ENCODE peak calls at places on chromosomes 12 and 14, in eight cellular contexts. One of them, this sample, is unnamed.

GRCh38 chr12:5068623-5069022 is 24.9 kb downstream of the KCNA5 start:
- DNase-seq in epithelial cell of esophagus: no peak
- DNase-seq in cardiac muscle cell: no peak
- DNase-seq in fibroblast of lung: no peak
- DNase-seq in CD8-positive, alpha-beta T cell: no peak
- DNase-seq in progenitor cell of endocrine pancreas: no peak
- DNase-seq in foreskin fibroblast: no peak
- DNase-seq in right lobe of liver: no peak
- DNase-seq in this sample: no peak

GRCh38 chr12:51368640-51369517 is 22.3 kb downstream of the GALNT6 start:
- DNase-seq in epithelial cell of esophagus: no peak
- DNase-seq in cardiac muscle cell: peak
- DNase-seq in fibroblast of lung: no peak
- DNase-seq in CD8-positive, alpha-beta T cell: peak
- DNase-seq in progenitor cell of endocrine pancreas: no peak
- DNase-seq in foreskin fibroblast: no peak
- DNase-seq in right lobe of liver: peak
- DNase-seq in this sample: no peak

GRCh38 chr12:104669057-104669770 is 212.5 kb downstream of the CHST11 start:
- DNase-seq in epithelial cell of esophagus: peak
- DNase-seq in cardiac muscle cell: peak
- DNase-seq in fibroblast of lung: peak
- DNase-seq in CD8-positive, alpha-beta T cell: no peak
- DNase-seq in progenitor cell of endocrine pancreas: peak
- DNase-seq in foreskin fibroblast: peak
- DNase-seq in right lobe of liver: no peak
- DNase-seq in this sample: no peak

GRCh38 chr12:8491848-8492530 is 21.3 kb upstream of the CLEC4D start:
- DNase-seq in epithelial cell of esophagus: no peak
- DNase-seq in cardiac muscle cell: no peak
- DNase-seq in fibroblast of lung: no peak
- DNase-seq in CD8-positive, alpha-beta T cell: no peak
- DNase-seq in progenitor cell of endocrine pancreas: no peak
- DNase-seq in foreskin fibroblast: no peak
- DNase-seq in right lobe of liver: no peak
- DNase-seq in this sample: no peak

GRCh38 chr12:109760031-109760929 is 46.7 kb downstream of the FAM222A start:
- DNase-seq in epithelial cell of esophagus: no peak
- DNase-seq in cardiac muscle cell: no peak
- DNase-seq in fibroblast of lung: no peak
- DNase-seq in CD8-positive, alpha-beta T cell: peak
- DNase-seq in progenitor cell of endocrine pancreas: peak
- DNase-seq in foreskin fibroblast: no peak
- DNase-seq in right lobe of liver: peak
- DNase-seq in this sample: no peak

GRCh38 chr12:32261638-32262037 is 137.7 kb upstream of the FGD4 start:
- DNase-seq in epithelial cell of esophagus: no peak
- DNase-seq in cardiac muscle cell: peak
- DNase-seq in fibroblast of lung: no peak
- DNase-seq in CD8-positive, alpha-beta T cell: peak
- DNase-seq in progenitor cell of endocrine pancreas: no peak
- DNase-seq in foreskin fibroblast: no peak
- DNase-seq in right lobe of liver: no peak
- DNase-seq in this sample: no peak

GRCh38 chr12:53930591-53931255 is 7.9 kb upstream of the HOXC13 start:
- DNase-seq in epithelial cell of esophagus: no peak
- DNase-seq in cardiac muscle cell: no peak
- DNase-seq in fibroblast of lung: no peak
- DNase-seq in CD8-positive, alpha-beta T cell: no peak
- DNase-seq in progenitor cell of endocrine pancreas: no peak
- DNase-seq in foreskin fibroblast: no peak
- DNase-seq in right lobe of liver: no peak
- DNase-seq in this sample: no peak

GRCh38 chr12:65155784-65156183 is 13.6 kb upstream of the LEMD3 start:
- DNase-seq in epithelial cell of esophagus: no peak
- DNase-seq in cardiac muscle cell: no peak
- DNase-seq in fibroblast of lung: no peak
- DNase-seq in CD8-positive, alpha-beta T cell: no peak
- DNase-seq in progenitor cell of endocrine pancreas: no peak
- DNase-seq in foreskin fibroblast: no peak
- DNase-seq in right lobe of liver: no peak
- DNase-seq in this sample: no peak

GRCh38 chr12:2607881-2608607 is 186.7 kb upstream of the FKBP4 start:
- DNase-seq in epithelial cell of esophagus: no peak
- DNase-seq in cardiac muscle cell: no peak
- DNase-seq in fibroblast of lung: no peak
- DNase-seq in CD8-positive, alpha-beta T cell: no peak
- DNase-seq in progenitor cell of endocrine pancreas: no peak
- DNase-seq in foreskin fibroblast: no peak
- DNase-seq in right lobe of liver: no peak
- DNase-seq in this sample: no peak

GRCh38 chr14:90815817-90816662 is at the start of gene TTC7B:
- DNase-seq in epithelial cell of esophagus: peak
- DNase-seq in cardiac muscle cell: peak
- DNase-seq in fibroblast of lung: peak
- DNase-seq in CD8-positive, alpha-beta T cell: peak
- DNase-seq in progenitor cell of endocrine pancreas: peak
- DNase-seq in foreskin fibroblast: peak
- DNase-seq in right lobe of liver: peak
- DNase-seq in this sample: peak

GRCh38 chr14:103562135-103562384 is 397 bp downstream of the BAG5 start:
- DNase-seq in epithelial cell of esophagus: no peak
- DNase-seq in cardiac muscle cell: no peak
- DNase-seq in fibroblast of lung: no peak
- DNase-seq in CD8-positive, alpha-beta T cell: no peak
- DNase-seq in progenitor cell of endocrine pancreas: no peak
- DNase-seq in foreskin fibroblast: peak
- DNase-seq in right lobe of liver: no peak
- DNase-seq in this sample: no peak

GRCh38 chr14:72513994-72514659 is 379.8 kb downstream of the DPF3 start:
- DNase-seq in epithelial cell of esophagus: peak
- DNase-seq in cardiac muscle cell: peak
- DNase-seq in fibroblast of lung: peak
- DNase-seq in CD8-positive, alpha-beta T cell: no peak
- DNase-seq in progenitor cell of endocrine pancreas: no peak
- DNase-seq in foreskin fibroblast: peak
- DNase-seq in right lobe of liver: no peak
- DNase-seq in this sample: no peak

GRCh38 chr12:15534870-15535269 is 212.6 kb downstream of the PTPRO start:
- DNase-seq in epithelial cell of esophagus: peak
- DNase-seq in cardiac muscle cell: peak
- DNase-seq in fibroblast of lung: peak
- DNase-seq in CD8-positive, alpha-beta T cell: no peak
- DNase-seq in progenitor cell of endocrine pancreas: no peak
- DNase-seq in foreskin fibroblast: peak
- DNase-seq in right lobe of liver: no peak
- DNase-seq in this sample: no peak

GRCh38 chr12:8894378-8894777 is 19.9 kb upstream of the PHC1 start:
- DNase-seq in epithelial cell of esophagus: no peak
- DNase-seq in cardiac muscle cell: no peak
- DNase-seq in fibroblast of lung: peak
- DNase-seq in CD8-positive, alpha-beta T cell: no peak
- DNase-seq in progenitor cell of endocrine pancreas: no peak
- DNase-seq in foreskin fibroblast: no peak
- DNase-seq in right lobe of liver: no peak
- DNase-seq in this sample: no peak

GRCh38 chr12:124569375-124570148 is 2.1 kb upstream of the NCOR2 start:
- DNase-seq in epithelial cell of esophagus: no peak
- DNase-seq in cardiac muscle cell: no peak
- DNase-seq in fibroblast of lung: no peak
- DNase-seq in CD8-positive, alpha-beta T cell: no peak
- DNase-seq in progenitor cell of endocrine pancreas: no peak
- DNase-seq in foreskin fibroblast: no peak
- DNase-seq in right lobe of liver: no peak
- DNase-seq in this sample: no peak

GRCh38 chr12:124567035-124567672 is at the start of gene NCOR2:
- DNase-seq in epithelial cell of esophagus: peak
- DNase-seq in cardiac muscle cell: no peak
- DNase-seq in fibroblast of lung: no peak
- DNase-seq in CD8-positive, alpha-beta T cell: peak
- DNase-seq in progenitor cell of endocrine pancreas: peak
- DNase-seq in foreskin fibroblast: peak
- DNase-seq in right lobe of liver: peak
- DNase-seq in this sample: no peak

GRCh38 chr12:124570810-124571209 is 3.4 kb upstream of the NCOR2 start:
- DNase-seq in epithelial cell of esophagus: no peak
- DNase-seq in cardiac muscle cell: no peak
- DNase-seq in fibroblast of lung: no peak
- DNase-seq in CD8-positive, alpha-beta T cell: no peak
- DNase-seq in progenitor cell of endocrine pancreas: no peak
- DNase-seq in foreskin fibroblast: no peak
- DNase-seq in right lobe of liver: no peak
- DNase-seq in this sample: no peak

GRCh38 chr12:124567673-124568373 is 411 bp upstream of the NCOR2 start:
- DNase-seq in epithelial cell of esophagus: peak
- DNase-seq in cardiac muscle cell: peak
- DNase-seq in fibroblast of lung: peak
- DNase-seq in CD8-positive, alpha-beta T cell: peak
- DNase-seq in progenitor cell of endocrine pancreas: peak
- DNase-seq in foreskin fibroblast: peak
- DNase-seq in right lobe of liver: peak
- DNase-seq in this sample: peak

DNA sequence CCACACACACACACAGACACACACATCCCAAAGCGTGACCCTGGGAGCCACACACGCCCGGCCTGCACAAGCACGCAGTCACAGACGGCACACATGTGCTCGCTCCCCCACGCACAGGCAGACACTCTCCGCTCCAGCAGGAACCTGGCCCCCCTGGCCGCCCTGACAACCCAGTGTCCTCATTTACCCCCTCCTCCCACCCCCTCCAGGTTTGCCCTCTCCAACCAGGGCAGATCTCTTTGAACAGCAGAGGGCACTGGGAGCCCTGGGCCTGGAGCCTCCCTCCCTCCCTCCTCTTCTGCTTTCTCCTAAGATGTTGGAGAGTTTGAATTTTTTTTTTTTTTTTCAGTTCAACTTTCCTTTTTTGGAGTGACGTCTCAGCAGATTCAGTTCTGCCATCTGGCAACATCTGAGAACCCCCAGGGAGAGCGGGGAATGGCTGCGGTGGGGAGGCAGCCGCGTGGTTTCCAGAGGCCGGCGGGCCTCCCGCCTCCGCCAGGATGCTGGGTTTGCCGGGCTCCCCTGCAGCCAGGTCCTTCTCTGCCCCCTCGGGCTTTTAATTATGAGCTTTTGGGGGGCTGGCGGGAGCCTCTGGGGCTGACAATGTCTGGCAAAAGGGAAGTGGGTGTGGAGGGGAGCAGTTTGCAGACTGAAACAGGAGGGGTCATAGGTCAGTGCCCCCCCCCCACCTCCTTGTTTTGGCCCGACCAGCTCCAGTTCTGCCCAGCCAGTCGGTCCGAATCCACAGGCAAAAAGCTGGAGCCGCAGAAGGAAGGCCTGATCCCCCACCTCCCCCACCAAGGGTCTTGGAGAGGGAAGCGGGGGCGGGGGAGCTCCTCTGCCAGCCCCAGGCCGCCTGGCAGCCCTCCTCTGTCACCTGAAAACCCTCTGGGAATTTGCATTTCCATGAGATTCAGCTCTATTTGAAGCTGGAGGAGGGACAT is 1.3 kb upstream of the NCOR2 start:
- DNase-seq in epithelial cell of esophagus: peak
- DNase-seq in cardiac muscle cell: peak
- DNase-seq in fibroblast of lung: peak
- DNase-seq in CD8-positive, alpha-beta T cell: no peak
- DNase-seq in progenitor cell of endocrine pancreas: no peak
- DNase-seq in foreskin fibroblast: peak
- DNase-seq in right lobe of liver: peak
- DNase-seq in this sample: no peak
- TF ChIP-seq CTCF in epithelial cell of esophagus: peak
- TF ChIP-seq CTCF in cardiac muscle cell: peak
- TF ChIP-seq CTCF in fibroblast of lung: peak
- TF ChIP-seq CTCF in CD8-positive, alpha-beta T cell: no peak
- TF ChIP-seq CTCF in progenitor cell of endocrine pancreas: no peak
- TF ChIP-seq CTCF in foreskin fibroblast: peak
- TF ChIP-seq CTCF in right lobe of liver: peak
- TF ChIP-seq CTCF in this sample: peak

GRCh38 chr14:47040490-47040889 is 388.9 kb upstream of the RPL10L start:
- DNase-seq in epithelial cell of esophagus: peak
- DNase-seq in cardiac muscle cell: no peak
- DNase-seq in fibroblast of lung: no peak
- DNase-seq in CD8-positive, alpha-beta T cell: no peak
- DNase-seq in progenitor cell of endocrine pancreas: no peak
- DNase-seq in foreskin fibroblast: no peak
- DNase-seq in right lobe of liver: no peak
- DNase-seq in this sample: no peak
- TF ChIP-seq CTCF in epithelial cell of esophagus: peak
- TF ChIP-seq CTCF in cardiac muscle cell: no peak
- TF ChIP-seq CTCF in fibroblast of lung: no peak
- TF ChIP-seq CTCF in CD8-positive, alpha-beta T cell: no peak
- TF ChIP-seq CTCF in progenitor cell of endocrine pancreas: peak
- TF ChIP-seq CTCF in foreskin fibroblast: no peak
- TF ChIP-seq CTCF in right lobe of liver: peak
- TF ChIP-seq CTCF in this sample: peak

GRCh38 chr14:104726600-104727451 is 2.8 kb downstream of the ADSS1 start:
- DNase-seq in epithelial cell of esophagus: no peak
- DNase-seq in cardiac muscle cell: no peak
- DNase-seq in fibroblast of lung: no peak
- DNase-seq in CD8-positive, alpha-beta T cell: no peak
- DNase-seq in progenitor cell of endocrine pancreas: no peak
- DNase-seq in foreskin fibroblast: no peak
- DNase-seq in right lobe of liver: peak
- DNase-seq in this sample: no peak

GRCh38 chr14:104725772-104726548 is 1.9 kb downstream of the ADSS1 start:
- DNase-seq in epithelial cell of esophagus: no peak
- DNase-seq in cardiac muscle cell: no peak
- DNase-seq in fibroblast of lung: no peak
- DNase-seq in CD8-positive, alpha-beta T cell: no peak
- DNase-seq in progenitor cell of endocrine pancreas: no peak
- DNase-seq in foreskin fibroblast: no peak
- DNase-seq in right lobe of liver: peak
- DNase-seq in this sample: no peak

GRCh38 chr14:104729835-104730181 is 5.8 kb downstream of the ADSS1 start:
- DNase-seq in epithelial cell of esophagus: no peak
- DNase-seq in cardiac muscle cell: no peak
- DNase-seq in fibroblast of lung: no peak
- DNase-seq in CD8-positive, alpha-beta T cell: no peak
- DNase-seq in progenitor cell of endocrine pancreas: no peak
- DNase-seq in foreskin fibroblast: no peak
- DNase-seq in right lobe of liver: no peak
- DNase-seq in this sample: no peak

GRCh38 chr14:104730504-104730903 is 6.5 kb downstream of the ADSS1 start:
- DNase-seq in epithelial cell of esophagus: no peak
- DNase-seq in cardiac muscle cell: no peak
- DNase-seq in fibroblast of lung: no peak
- DNase-seq in CD8-positive, alpha-beta T cell: no peak
- DNase-seq in progenitor cell of endocrine pancreas: no peak
- DNase-seq in foreskin fibroblast: no peak
- DNase-seq in right lobe of liver: no peak
- DNase-seq in this sample: no peak

GRCh38 chr14:104728631-104729030 is 4.6 kb downstream of the ADSS1 start:
- DNase-seq in epithelial cell of esophagus: no peak
- DNase-seq in cardiac muscle cell: no peak
- DNase-seq in fibroblast of lung: no peak
- DNase-seq in CD8-positive, alpha-beta T cell: no peak
- DNase-seq in progenitor cell of endocrine pancreas: no peak
- DNase-seq in foreskin fibroblast: no peak
- DNase-seq in right lobe of liver: no peak
- DNase-seq in this sample: no peak
- TF ChIP-seq CTCF in epithelial cell of esophagus: no peak
- TF ChIP-seq CTCF in cardiac muscle cell: no peak
- TF ChIP-seq CTCF in fibroblast of lung: no peak
- TF ChIP-seq CTCF in CD8-positive, alpha-beta T cell: no peak
- TF ChIP-seq CTCF in progenitor cell of endocrine pancreas: no peak
- TF ChIP-seq CTCF in foreskin fibroblast: no peak
- TF ChIP-seq CTCF in right lobe of liver: no peak
- TF ChIP-seq CTCF in this sample: no peak

GRCh38 chr14:35607380-35607779 is 73.4 kb downstream of the INSM2 start:
- DNase-seq in epithelial cell of esophagus: peak
- DNase-seq in cardiac muscle cell: no peak
- DNase-seq in fibroblast of lung: no peak
- DNase-seq in CD8-positive, alpha-beta T cell: no peak
- DNase-seq in progenitor cell of endocrine pancreas: no peak
- DNase-seq in foreskin fibroblast: no peak
- DNase-seq in right lobe of liver: no peak
- DNase-seq in this sample: no peak
- TF ChIP-seq CTCF in epithelial cell of esophagus: no peak
- TF ChIP-seq CTCF in cardiac muscle cell: no peak
- TF ChIP-seq CTCF in fibroblast of lung: no peak
- TF ChIP-seq CTCF in CD8-positive, alpha-beta T cell: no peak
- TF ChIP-seq CTCF in progenitor cell of endocrine pancreas: no peak
- TF ChIP-seq CTCF in foreskin fibroblast: no peak
- TF ChIP-seq CTCF in right lobe of liver: no peak
- TF ChIP-seq CTCF in this sample: no peak

This sample was measured in D721Med.